ENCODE peak calls at places on chromosomes 13 and 19, in six cellular contexts. One of them, this sample, is unnamed.

GRCh38 chr13:40786568-40786996 is 2.8 kb upstream of the SLC25A15 start:
- DNase-seq in T-cell: no peak
- DNase-seq in choroid plexus epithelial cell: peak
- DNase-seq in RWPE1: no peak
- DNase-seq in ovary: no peak
- DNase-seq in stimulated activated CD8-positive, alpha-beta memory T cell treated with anti-CD3 and anti-CD28 coated beads, Interleukin-4, amount 100 ng/mL, for 1 hour: no peak
- DNase-seq in this sample: no peak

GRCh38 chr13:28817204-28817603 is 2.9 kb upstream of the MTUS2 start:
- DNase-seq in T-cell: no peak
- DNase-seq in choroid plexus epithelial cell: no peak
- DNase-seq in RWPE1: no peak
- DNase-seq in stimulated activated CD8-positive, alpha-beta memory T cell treated with anti-CD3 and anti-CD28 coated beads, Interleukin-4, amount 100 ng/mL, for 1 hour: no peak
- DNase-seq in ovary: no peak
- DNase-seq in this sample: no peak

GRCh38 chr13:100491164-100491847 is 97.3 kb downstream of the GGACT start:
- DNase-seq in T-cell: no peak
- DNase-seq in RWPE1: no peak
- DNase-seq in choroid plexus epithelial cell: peak
- DNase-seq in ovary: peak
- DNase-seq in stimulated activated CD8-positive, alpha-beta memory T cell treated with anti-CD3 and anti-CD28 coated beads, Interleukin-4, amount 100 ng/mL, for 1 hour: no peak
- DNase-seq in this sample: no peak

GRCh38 chr13:38914070-38914469 is 76.6 kb downstream of the STOML3 start:
- DNase-seq in RWPE1: no peak
- DNase-seq in ovary: no peak
- DNase-seq in stimulated activated CD8-positive, alpha-beta memory T cell treated with anti-CD3 and anti-CD28 coated beads, Interleukin-4, amount 100 ng/mL, for 1 hour: no peak
- DNase-seq in choroid plexus epithelial cell: no peak
- DNase-seq in T-cell: no peak
- DNase-seq in this sample: no peak

GRCh38 chr19:728011-728410 is 19.3 kb downstream of the PALM start:
- DNase-seq in stimulated activated CD8-positive, alpha-beta memory T cell treated with anti-CD3 and anti-CD28 coated beads, Interleukin-4, amount 100 ng/mL, for 1 hour: no peak
- DNase-seq in ovary: no peak
- DNase-seq in choroid plexus epithelial cell: no peak
- DNase-seq in T-cell: no peak
- DNase-seq in RWPE1: no peak
- DNase-seq in this sample: no peak

GRCh38 chr13:35349673-35350278 is 126.7 kb downstream of the MAB21L1 start:
- DNase-seq in stimulated activated CD8-positive, alpha-beta memory T cell treated with anti-CD3 and anti-CD28 coated beads, Interleukin-4, amount 100 ng/mL, for 1 hour: no peak
- DNase-seq in choroid plexus epithelial cell: peak
- DNase-seq in ovary: no peak
- DNase-seq in T-cell: no peak
- DNase-seq in RWPE1: peak
- DNase-seq in this sample: no peak

GRCh38 chr19:3151563-3152430 is 16.0 kb downstream of the GNA15 start:
- DNase-seq in T-cell: no peak
- DNase-seq in ovary: no peak
- DNase-seq in RWPE1: no peak
- DNase-seq in stimulated activated CD8-positive, alpha-beta memory T cell treated with anti-CD3 and anti-CD28 coated beads, Interleukin-4, amount 100 ng/mL, for 1 hour: no peak
- DNase-seq in choroid plexus epithelial cell: no peak
- DNase-seq in this sample: no peak

GRCh38 chr19:38733493-38734175 is 10.6 kb downstream of the CAPN12 start:
- DNase-seq in RWPE1: no peak
- DNase-seq in T-cell: no peak
- DNase-seq in stimulated activated CD8-positive, alpha-beta memory T cell treated with anti-CD3 and anti-CD28 coated beads, Interleukin-4, amount 100 ng/mL, for 1 hour: no peak
- DNase-seq in ovary: peak
- DNase-seq in choroid plexus epithelial cell: no peak
- DNase-seq in this sample: no peak

GRCh38 chr13:30898070-30898469 is 8.0 kb upstream of the MEDAG start:
- DNase-seq in stimulated activated CD8-positive, alpha-beta memory T cell treated with anti-CD3 and anti-CD28 coated beads, Interleukin-4, amount 100 ng/mL, for 1 hour: no peak
- DNase-seq in RWPE1: no peak
- DNase-seq in T-cell: no peak
- DNase-seq in ovary: no peak
- DNase-seq in choroid plexus epithelial cell: no peak
- DNase-seq in this sample: no peak

GRCh38 chr13:41177616-41178015 is 16.8 kb downstream of the KBTBD7 start:
- DNase-seq in stimulated activated CD8-positive, alpha-beta memory T cell treated with anti-CD3 and anti-CD28 coated beads, Interleukin-4, amount 100 ng/mL, for 1 hour: no peak
- DNase-seq in T-cell: no peak
- DNase-seq in choroid plexus epithelial cell: no peak
- DNase-seq in ovary: no peak
- DNase-seq in RWPE1: no peak
- DNase-seq in this sample: no peak

This sample was measured in activated CD4-positive, alpha-beta T cell treated with anti-CD3 and anti-CD28 coated beads, Interleukin-2, amount 50 U/mL, for 1 hour.